ENCODE peak calls at places on chromosomes 12 and 14, in eight cellular contexts. One of them, this sample, is unnamed.

GRCh38 chr14:104319489-104320241 is 181.3 kb downstream of the KIF26A start:
- DNase-seq in astrocyte of the spinal cord: no peak
- DNase-seq in hippocampal formation: no peak
- DNase-seq in activated CD4-positive, alpha-beta T cell treated with anti-CD3 and anti-CD28 coated beads for 4 hours: no peak
- DNase-seq in ovary: no peak
- DNase-seq in bronchial epithelial cell: no peak
- DNase-seq in AG20443: no peak
- DNase-seq in non-pigmented ciliary epithelial cell: no peak
- DNase-seq in this sample: no peak

GRCh38 chr14:94941311-94941710 is 171.4 kb upstream of the GSC start:
- DNase-seq in astrocyte of the spinal cord: no peak
- DNase-seq in hippocampal formation: no peak
- DNase-seq in activated CD4-positive, alpha-beta T cell treated with anti-CD3 and anti-CD28 coated beads for 4 hours: no peak
- DNase-seq in ovary: no peak
- DNase-seq in bronchial epithelial cell: no peak
- DNase-seq in AG20443: no peak
- DNase-seq in non-pigmented ciliary epithelial cell: no peak
- DNase-seq in this sample: no peak

GRCh38 chr14:73248294-73248868 is 11.1 kb downstream of the PAPLN start:
- DNase-seq in astrocyte of the spinal cord: no peak
- DNase-seq in hippocampal formation: no peak
- DNase-seq in activated CD4-positive, alpha-beta T cell treated with anti-CD3 and anti-CD28 coated beads for 4 hours: no peak
- DNase-seq in ovary: no peak
- DNase-seq in bronchial epithelial cell: peak
- DNase-seq in AG20443: no peak
- DNase-seq in non-pigmented ciliary epithelial cell: peak
- DNase-seq in this sample: no peak

GRCh38 chr14:104442611-104443390 is 136.8 kb upstream of the C14orf180 start:
- DNase-seq in astrocyte of the spinal cord: no peak
- DNase-seq in hippocampal formation: no peak
- DNase-seq in activated CD4-positive, alpha-beta T cell treated with anti-CD3 and anti-CD28 coated beads for 4 hours: no peak
- DNase-seq in ovary: no peak
- DNase-seq in bronchial epithelial cell: no peak
- DNase-seq in AG20443: peak
- DNase-seq in non-pigmented ciliary epithelial cell: no peak
- DNase-seq in this sample: no peak

GRCh38 chr14:54785111-54785777 is 117.4 kb downstream of the GCH1 start:
- DNase-seq in astrocyte of the spinal cord: no peak
- DNase-seq in hippocampal formation: no peak
- DNase-seq in activated CD4-positive, alpha-beta T cell treated with anti-CD3 and anti-CD28 coated beads for 4 hours: no peak
- DNase-seq in ovary: no peak
- DNase-seq in bronchial epithelial cell: no peak
- DNase-seq in AG20443: no peak
- DNase-seq in non-pigmented ciliary epithelial cell: no peak
- DNase-seq in this sample: no peak

GRCh38 chr12:47905313-47905730 is 528 bp upstream of the VDR start:
- DNase-seq in astrocyte of the spinal cord: peak
- DNase-seq in hippocampal formation: no peak
- DNase-seq in activated CD4-positive, alpha-beta T cell treated with anti-CD3 and anti-CD28 coated beads for 4 hours: no peak
- DNase-seq in ovary: peak
- DNase-seq in bronchial epithelial cell: no peak
- DNase-seq in AG20443: peak
- DNase-seq in non-pigmented ciliary epithelial cell: no peak
- DNase-seq in this sample: no peak

GRCh38 chr14:63286071-63286470 is 32.7 kb downstream of the GPHB5 start:
- DNase-seq in astrocyte of the spinal cord: no peak
- DNase-seq in hippocampal formation: no peak
- DNase-seq in activated CD4-positive, alpha-beta T cell treated with anti-CD3 and anti-CD28 coated beads for 4 hours: no peak
- DNase-seq in ovary: no peak
- DNase-seq in bronchial epithelial cell: no peak
- DNase-seq in AG20443: no peak
- DNase-seq in non-pigmented ciliary epithelial cell: no peak
- DNase-seq in this sample: no peak

GRCh38 chr12:3012786-3013185 is 53.6 kb downstream of the TEAD4 start:
- DNase-seq in astrocyte of the spinal cord: no peak
- DNase-seq in hippocampal formation: no peak
- DNase-seq in activated CD4-positive, alpha-beta T cell treated with anti-CD3 and anti-CD28 coated beads for 4 hours: no peak
- DNase-seq in ovary: no peak
- DNase-seq in bronchial epithelial cell: no peak
- DNase-seq in AG20443: no peak
- DNase-seq in non-pigmented ciliary epithelial cell: no peak
- DNase-seq in this sample: no peak

GRCh38 chr14:23816371-23816770 is 137.2 kb upstream of the DHRS4 start:
- DNase-seq in astrocyte of the spinal cord: no peak
- DNase-seq in hippocampal formation: no peak
- DNase-seq in activated CD4-positive, alpha-beta T cell treated with anti-CD3 and anti-CD28 coated beads for 4 hours: no peak
- DNase-seq in ovary: no peak
- DNase-seq in bronchial epithelial cell: no peak
- DNase-seq in AG20443: no peak
- DNase-seq in non-pigmented ciliary epithelial cell: no peak
- DNase-seq in this sample: no peak

GRCh38 chr14:86673523-86673969 is 1143.6 kb downstream of the FLRT2 start:
- DNase-seq in astrocyte of the spinal cord: no peak
- DNase-seq in hippocampal formation: no peak
- DNase-seq in activated CD4-positive, alpha-beta T cell treated with anti-CD3 and anti-CD28 coated beads for 4 hours: no peak
- DNase-seq in ovary: no peak
- DNase-seq in bronchial epithelial cell: peak
- DNase-seq in AG20443: no peak
- DNase-seq in non-pigmented ciliary epithelial cell: no peak
- DNase-seq in this sample: no peak

This sample was measured in C1 segment of cervical spinal cord.